ENCODE peak calls at places on chromosome X, in eight cellular contexts. K is lower leg skin, U is mesothelial cell of epicardium, O is GM13977, M is endothelial cell, V is fibroblast of lung, T is epithelial cell of proximal tubule, H is H9. B is an unnamed sample.

GRCh38 chrX:47579537-47579936 is 2.7 kb upstream of the TIMP1 start:
- DNase-seq in U (no peak), O (peak), M (no peak), H (no peak), T (no peak), V (peak), K (no peak), B (peak)

GRCh38 chrX:29687687-29688086 is 527.7 kb upstream of the MAGEB2 start:
- DNase-seq in H (no peak), M (no peak), K (no peak), O (no peak), T (no peak), V (peak), U (no peak), B (no peak)

GRCh38 chrX:48945517-48946348 is 11.7 kb downstream of the OTUD5 start:
- DNase-seq in M (peak), H (peak), U (peak), K (no peak), T (no peak), V (peak), O (peak), B (no peak)

GRCh38 chrX:108148524-108148923 is 56.9 kb downstream of the ATG4A start:
- DNase-seq in V (no peak), U (no peak), H (no peak), T (no peak), K (no peak), M (no peak), O (no peak), B (no peak)

GRCh38 chrX:1162119-1162916 is 50.1 kb downstream of the CRLF2 start:
- DNase-seq in M (no peak), V (no peak), T (no peak), U (no peak), O (no peak), H (no peak), K (peak), B (no peak)

GRCh38 chrX:85619962-85620361 is 240.5 kb upstream of the POF1B start:
- DNase-seq in O (no peak), M (no peak), V (no peak), T (no peak), U (no peak), K (no peak), H (peak), B (no peak)

GRCh38 chrX:154370882-154371770 is 3.3 kb downstream of the FLNA start:
- DNase-seq in K (peak), T (no peak), M (peak), H (peak), V (peak), O (peak), U (peak), B (peak)

GRCh38 chrX:82092307-82092706 is 890.4 kb downstream of the SH3BGRL start:
- DNase-seq in O (no peak), V (no peak), H (no peak), K (no peak), M (no peak), T (no peak), U (no peak), B (no peak)

GRCh38 chrX:118062048-118062789 is 54.4 kb downstream of the KLHL13 start:
- DNase-seq in V (no peak), T (no peak), K (no peak), U (no peak), O (no peak), M (no peak), H (no peak), B (no peak)

GRCh38 chrX:72340572-72340971 is 34.9 kb upstream of the CITED1 start:
- DNase-seq in T (no peak), M (no peak), H (no peak), K (no peak), V (no peak), U (no peak), O (no peak), B (no peak)

GRCh38 chrX:12946838-12947544 is 27.9 kb upstream of the TMSB4X start:
- DNase-seq in T (no peak), H (peak), V (peak), U (peak), K (peak), O (peak), M (peak), B (peak)

GRCh38 chrX:63466690-63467089 is 115.6 kb upstream of the SPIN4 start:
- DNase-seq in K (no peak), V (no peak), O (no peak), T (no peak), H (no peak), M (no peak), U (no peak), B (no peak)

GRCh38 chrX:140064993-140065392 is 99.7 kb upstream of the CXorf66 start:
- DNase-seq in V (no peak), M (no peak), H (no peak), K (no peak), U (no peak), T (no peak), O (no peak), B (no peak)

GRCh38 chrX:50635811-50636365 is 165.3 kb upstream of the DGKK start:
- DNase-seq in H (no peak), V (no peak), T (no peak), M (no peak), K (no peak), O (no peak), U (no peak), B (no peak)

GRCh38 chrX:43500240-43500639 is 155.9 kb upstream of the MAOA start:
- DNase-seq in T (no peak), V (no peak), U (no peak), M (no peak), H (no peak), K (no peak), O (no peak), B (no peak)

GRCh38 chrX:43505759-43506158 is 150.3 kb upstream of the MAOA start:
- DNase-seq in U (no peak), O (no peak), H (no peak), M (no peak), K (no peak), V (no peak), T (peak), B (no peak)

GRCh38 chrX:43504394-43504793 is 151.7 kb upstream of the MAOA start:
- DNase-seq in T (no peak), H (no peak), O (no peak), U (no peak), M (no peak), V (no peak), K (no peak), B (no peak)

DNA sequence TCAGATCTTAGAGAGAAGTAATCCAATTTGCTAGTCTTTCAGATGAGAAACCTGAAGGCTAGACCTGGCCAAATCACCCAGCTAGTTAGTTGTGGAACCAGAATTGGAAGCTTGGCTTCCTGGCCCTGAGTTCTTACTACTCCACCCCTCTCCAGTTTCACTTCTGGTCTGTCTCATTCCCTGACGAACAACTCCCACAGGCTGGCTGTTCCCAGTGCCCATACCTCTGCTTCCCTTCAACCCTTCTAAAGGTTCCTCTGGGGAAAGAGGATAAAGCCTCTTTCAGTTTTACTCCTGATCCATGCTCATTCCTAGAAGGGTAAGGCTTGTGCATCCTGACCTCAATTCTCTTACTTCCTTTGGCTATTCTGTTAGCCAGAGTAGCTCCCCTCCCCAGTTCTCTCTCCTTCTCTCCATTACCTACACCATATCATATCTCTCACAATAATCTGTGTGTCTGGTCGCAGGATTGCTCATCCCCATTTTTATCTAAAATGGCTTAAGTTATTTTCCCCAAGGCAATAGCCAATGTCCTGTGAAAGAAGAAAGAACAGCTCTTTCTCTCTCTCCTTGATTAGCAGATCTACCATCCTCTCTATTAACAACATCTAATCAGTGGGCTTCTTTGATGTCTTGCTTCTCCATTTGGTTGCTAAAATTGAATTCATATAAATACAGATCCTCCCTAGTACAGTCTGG is 155.0 kb upstream of the MAOA start:
- DNase-seq in V (no peak), O (no peak), K (no peak), U (no peak), T (no peak), M (no peak), H (no peak), B (no peak)
- TF ChIP-seq CTCF in V (no peak), O (no peak), K (no peak), U (no peak), T (no peak), M (no peak), H (no peak), B (no peak)

GRCh38 chrX:42290608-42291007 is 367.3 kb upstream of the CASK start:
- DNase-seq in T (no peak), V (no peak), H (no peak), O (no peak), U (no peak), M (peak), K (no peak), B (no peak)
- TF ChIP-seq CTCF in T (peak), V (no peak), H (peak), O (no peak), U (no peak), M (peak), K (no peak), B (no peak)

GRCh38 chrX:147550217-147550616 is 361.5 kb upstream of the FMR1 start:
- DNase-seq in M (peak), O (no peak), T (no peak), V (no peak), H (peak), U (peak), K (no peak), B (no peak)
- TF ChIP-seq CTCF in M (peak), O (peak), T (peak), V (no peak), H (peak), U (no peak), K (no peak), B (no peak)

GRCh38 chrX:16474511-16474910 is 175.4 kb upstream of the S100G start:
- DNase-seq in M (no peak), T (no peak), V (no peak), H (no peak), U (no peak), O (no peak), K (no peak), B (no peak)

GRCh38 chrX:16472345-16472744 is 177.6 kb upstream of the S100G start:
- DNase-seq in T (no peak), K (no peak), H (no peak), O (no peak), M (no peak), U (no peak), V (no peak), B (no peak)

GRCh38 chrX:16466640-16467432 is 183.1 kb upstream of the S100G start:
- DNase-seq in K (no peak), T (no peak), H (no peak), V (peak), O (no peak), M (no peak), U (no peak), B (no peak)

GRCh38 chrX:16465081-16465876 is 184.7 kb upstream of the S100G start:
- DNase-seq in H (no peak), T (no peak), U (no peak), V (peak), M (no peak), K (no peak), O (no peak), B (no peak)

DNA sequence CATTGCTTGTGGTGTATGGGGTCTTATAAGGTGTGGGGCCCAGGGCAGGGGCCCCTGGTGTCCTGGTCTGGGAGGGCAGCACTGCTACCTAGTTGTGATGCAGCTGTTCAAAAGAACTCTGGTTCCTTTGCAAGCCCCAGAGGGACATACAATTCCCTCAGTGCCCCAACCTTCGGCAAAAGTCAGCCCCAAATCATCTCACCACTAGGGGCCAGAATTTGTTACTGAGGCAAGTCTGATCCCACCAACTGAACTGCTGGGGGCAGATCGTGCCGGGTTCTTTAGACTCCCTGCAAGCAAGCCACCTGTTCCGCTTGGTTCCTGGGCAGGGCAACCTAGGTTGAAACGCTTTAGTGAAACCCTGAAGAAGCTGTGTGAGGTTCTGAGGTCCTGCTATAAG is 180.1 kb upstream of the S100G start:
- DNase-seq in O (no peak), V (no peak), U (no peak), H (peak), M (no peak), T (no peak), K (no peak), B (no peak)
- TF ChIP-seq CTCF in O (no peak), V (no peak), U (no peak), H (peak), M (no peak), T (peak), K (no peak), B (no peak)

GRCh38 chrX:8724176-8724757 is 7.7 kb downstream of the ANOS1 start:
- DNase-seq in U (no peak), T (no peak), O (no peak), V (no peak), M (peak), H (peak), K (no peak), B (no peak)
- TF ChIP-seq CTCF in U (no peak), T (peak), O (peak), V (no peak), M (no peak), H (peak), K (no peak), B (no peak)

B was measured in CD14-positive monocyte.